ENCODE peak calls at places on chromosome 11, in eight cellular contexts. N, J, U, S, O, C, Q and P are unnamed samples.

GRCh38 chr11:72491001-72491400 is 56.7 kb upstream of the CLPB start:
- DNase-seq in S (peak), C (no peak), Q (no peak), U (no peak), J (no peak), O (no peak), N (no peak), P (no peak)

GRCh38 chr11:83292709-83293435 is 6.7 kb upstream of the CCDC90B start:
- DNase-seq in N (no peak), O (peak), C (peak), U (peak), S (peak), Q (no peak), J (no peak), P (peak)

GRCh38 chr11:131037873-131038272 is 121.6 kb upstream of the SNX19 start:
- DNase-seq in J (no peak), O (peak), S (no peak), N (no peak), Q (no peak), C (no peak), U (no peak), P (no peak)

GRCh38 chr11:90468923-90469322 is 246.1 kb upstream of the CHORDC1 start:
- DNase-seq in O (no peak), C (no peak), U (no peak), S (no peak), Q (no peak), J (no peak), N (no peak), P (no peak)

GRCh38 chr11:65112551-65113360 is 1.1 kb downstream of the TM7SF2 start:
- DNase-seq in Q (peak), U (peak), O (peak), J (peak), N (peak), S (peak), C (no peak), P (peak)

GRCh38 chr11:22829231-22830081 is at the start of gene SVIP:
- DNase-seq in N (peak), U (peak), C (peak), O (peak), J (peak), S (peak), Q (peak), P (peak)

GRCh38 chr11:34252651-34253050 is 105.2 kb downstream of the ABTB2 start:
- DNase-seq in N (no peak), O (no peak), Q (no peak), J (no peak), S (no peak), C (no peak), U (no peak), P (no peak)

GRCh38 chr11:110376711-110377324 is 52.9 kb upstream of the FDX1 start:
- DNase-seq in S (peak), Q (peak), J (peak), N (peak), U (no peak), O (peak), C (peak), P (peak)

GRCh38 chr11:65657426-65657825 is 5.3 kb downstream of the RELA start:
- DNase-seq in O (no peak), S (no peak), N (no peak), Q (no peak), J (no peak), U (no peak), C (no peak), P (no peak)

GRCh38 chr11:66467034-66467659 is 442 bp downstream of the PELI3 start:
- DNase-seq in U (peak), S (no peak), O (peak), C (no peak), Q (peak), N (no peak), J (no peak), P (no peak)

GRCh38 chr11:46256540-46257001 is 20.9 kb upstream of the CREB3L1 start:
- DNase-seq in J (no peak), C (no peak), Q (no peak), O (no peak), S (no peak), N (no peak), U (no peak), P (no peak)

GRCh38 chr11:279966-280761 is 2.0 kb downstream of the NLRP6 start:
- DNase-seq in U (no peak), N (peak), O (peak), J (no peak), Q (no peak), S (no peak), C (no peak), P (peak)

GRCh38 chr11:24781288-24781687 is 284.4 kb downstream of the LUZP2 start:
- DNase-seq in S (no peak), C (no peak), Q (no peak), N (no peak), O (no peak), U (no peak), J (no peak), P (no peak)

GRCh38 chr11:119864836-119865235 is 135.8 kb upstream of the NECTIN1 start:
- DNase-seq in Q (no peak), N (no peak), C (no peak), U (no peak), J (no peak), S (no peak), O (no peak), P (no peak)

GRCh38 chr11:34379539-34379938 is 21.7 kb upstream of the ABTB2 start:
- DNase-seq in Q (no peak), O (no peak), J (no peak), U (no peak), C (no peak), N (no peak), S (no peak), P (no peak)

GRCh38 chr11:35615911-35616900 is 2.1 kb upstream of the FJX1 start:
- DNase-seq in N (no peak), O (peak), U (peak), C (peak), J (peak), S (peak), Q (peak), P (no peak)

GRCh38 chr11:73875380-73875779 is 1.3 kb downstream of the COA4 start:
- DNase-seq in O (no peak), S (no peak), U (no peak), Q (no peak), C (no peak), N (no peak), J (no peak), P (no peak)

GRCh38 chr11:11747570-11747969 is 94.2 kb upstream of the USP47 start:
- DNase-seq in O (no peak), Q (no peak), N (no peak), J (no peak), C (no peak), S (no peak), U (no peak), P (no peak)

GRCh38 chr11:67463186-67463585 is 5.9 kb downstream of the TMEM134 start:
- DNase-seq in Q (no peak), U (no peak), J (no peak), S (no peak), C (no peak), O (no peak), N (no peak), P (no peak)

GRCh38 chr11:13343931-13344717 is 66.5 kb downstream of the BMAL1 start:
- DNase-seq in S (peak), U (peak), C (peak), Q (peak), O (peak), J (peak), N (no peak), P (peak)

GRCh38 chr11:5265832-5266231 is 3.9 kb downstream of the HBE1 start:
- DNase-seq in C (no peak), Q (no peak), U (no peak), S (no peak), O (no peak), J (no peak), N (no peak), P (no peak)

GRCh38 chr11:10301656-10302293 is 3.1 kb upstream of the ADM start:
- DNase-seq in U (no peak), Q (no peak), J (no peak), S (peak), N (no peak), O (peak), C (no peak), P (no peak)

GRCh38 chr11:101296896-101297295 is 167.3 kb upstream of the PGR start:
- DNase-seq in N (no peak), J (no peak), U (no peak), Q (no peak), O (peak), C (no peak), S (no peak), P (no peak)

GRCh38 chr11:72144807-72145565 is 9.5 kb downstream of the FOLR3 start:
- DNase-seq in C (no peak), O (peak), Q (no peak), U (no peak), S (peak), N (no peak), J (no peak), P (no peak)

GRCh38 chr11:42311504-42311903 is 852.1 kb upstream of the LRRC4C start:
- DNase-seq in N (no peak), O (peak), Q (no peak), U (no peak), J (no peak), S (no peak), C (no peak), P (no peak)

GRCh38 chr11:41040474-41040873 is 419.0 kb downstream of the LRRC4C start:
- DNase-seq in S (no peak), O (no peak), N (no peak), U (no peak), Q (no peak), J (no peak), C (no peak), P (no peak)

GRCh38 chr11:123475478-123475877 is 45.4 kb downstream of the GRAMD1B start:
- DNase-seq in C (no peak), S (peak), J (no peak), Q (no peak), N (no peak), O (peak), U (no peak), P (no peak)

GRCh38 chr11:123577081-123577598 is 77.3 kb downstream of the SCN3B start:
- DNase-seq in Q (peak), U (peak), S (peak), O (peak), N (peak), J (peak), C (peak), P (peak)

GRCh38 chr11:63489879-63490278 is 1.1 kb downstream of the PLAAT5 start:
- DNase-seq in C (no peak), N (no peak), J (peak), O (peak), U (no peak), S (no peak), Q (no peak), P (no peak)

GRCh38 chr11:68010058-68011041 is at the start of gene ALDH3B1:
- DNase-seq in N (peak), U (no peak), O (peak), C (no peak), S (peak), Q (no peak), J (peak), P (no peak)

GRCh38 chr11:79400206-79400605 is 40.6 kb downstream of the TENM4 start:
- DNase-seq in Q (no peak), S (no peak), O (no peak), U (no peak), C (no peak), J (no peak), N (no peak), P (no peak)

GRCh38 chr11:5865826-5866225 is 8.3 kb upstream of the OR52E8 start:
- DNase-seq in N (no peak), U (no peak), J (no peak), O (no peak), S (no peak), Q (no peak), C (no peak), P (no peak)

GRCh38 chr11:12914401-12914912 is 94.7 kb upstream of the RASSF10 start:
- DNase-seq in J (peak), U (no peak), C (peak), S (no peak), O (peak), Q (peak), N (peak), P (no peak)